ENCODE peak calls at places on chromosome 11, in eight cellular contexts. One of them, this sample, is unnamed.

GRCh38 chr11:128890543-128891409 is at the start of gene KCNJ5:
- DNase-seq in DMS53: peak
- DNase-seq in BJ: no peak
- DNase-seq in BE2C: peak
- DNase-seq in stimulated activated CD4-positive, alpha-beta T cell treated with anti-CD3 and anti-CD28 coated beads, Interleukin-1b, Interleukin-23, amount 100 ng/mL, for 1 hour: no peak
- DNase-seq in NCI-H1930: no peak
- DNase-seq in A172: no peak
- DNase-seq in GM06990: no peak
- DNase-seq in this sample: peak

GRCh38 chr11:112961146-112961668 is at the start of gene NCAM1:
- DNase-seq in DMS53: peak
- DNase-seq in BJ: no peak
- DNase-seq in BE2C: peak
- DNase-seq in stimulated activated CD4-positive, alpha-beta T cell treated with anti-CD3 and anti-CD28 coated beads, Interleukin-1b, Interleukin-23, amount 100 ng/mL, for 1 hour: no peak
- DNase-seq in NCI-H1930: peak
- DNase-seq in A172: peak
- DNase-seq in GM06990: peak
- DNase-seq in this sample: peak

GRCh38 chr11:42841563-42841962 is 470.2 kb upstream of the API5 start:
- DNase-seq in DMS53: no peak
- DNase-seq in BJ: no peak
- DNase-seq in BE2C: peak
- DNase-seq in stimulated activated CD4-positive, alpha-beta T cell treated with anti-CD3 and anti-CD28 coated beads, Interleukin-1b, Interleukin-23, amount 100 ng/mL, for 1 hour: no peak
- DNase-seq in NCI-H1930: no peak
- DNase-seq in A172: no peak
- DNase-seq in GM06990: no peak
- DNase-seq in this sample: no peak

GRCh38 chr11:13354335-13354734 is 76.7 kb downstream of the BMAL1 start:
- DNase-seq in DMS53: peak
- DNase-seq in BJ: no peak
- DNase-seq in BE2C: no peak
- DNase-seq in stimulated activated CD4-positive, alpha-beta T cell treated with anti-CD3 and anti-CD28 coated beads, Interleukin-1b, Interleukin-23, amount 100 ng/mL, for 1 hour: no peak
- DNase-seq in NCI-H1930: peak
- DNase-seq in A172: peak
- DNase-seq in GM06990: no peak
- DNase-seq in this sample: peak

GRCh38 chr11:75313457-75314272 is 37.8 kb downstream of the ARRB1 start:
- DNase-seq in DMS53: peak
- DNase-seq in BJ: peak
- DNase-seq in BE2C: no peak
- DNase-seq in stimulated activated CD4-positive, alpha-beta T cell treated with anti-CD3 and anti-CD28 coated beads, Interleukin-1b, Interleukin-23, amount 100 ng/mL, for 1 hour: no peak
- DNase-seq in NCI-H1930: no peak
- DNase-seq in A172: peak
- DNase-seq in GM06990: no peak
- DNase-seq in this sample: peak

GRCh38 chr11:24837112-24837511 is 340.3 kb downstream of the LUZP2 start:
- DNase-seq in DMS53: no peak
- DNase-seq in BJ: no peak
- DNase-seq in BE2C: no peak
- DNase-seq in stimulated activated CD4-positive, alpha-beta T cell treated with anti-CD3 and anti-CD28 coated beads, Interleukin-1b, Interleukin-23, amount 100 ng/mL, for 1 hour: no peak
- DNase-seq in NCI-H1930: no peak
- DNase-seq in A172: no peak
- DNase-seq in GM06990: no peak
- DNase-seq in this sample: no peak

GRCh38 chr11:74255741-74256369 is 55.6 kb downstream of the P4HA3 start:
- DNase-seq in DMS53: peak
- DNase-seq in BJ: no peak
- DNase-seq in BE2C: peak
- DNase-seq in stimulated activated CD4-positive, alpha-beta T cell treated with anti-CD3 and anti-CD28 coated beads, Interleukin-1b, Interleukin-23, amount 100 ng/mL, for 1 hour: no peak
- DNase-seq in NCI-H1930: peak
- DNase-seq in A172: peak
- DNase-seq in GM06990: no peak
- DNase-seq in this sample: peak

GRCh38 chr11:124611016-124611571 is at the start of gene PANX3:
- DNase-seq in DMS53: no peak
- DNase-seq in BJ: no peak
- DNase-seq in BE2C: no peak
- DNase-seq in stimulated activated CD4-positive, alpha-beta T cell treated with anti-CD3 and anti-CD28 coated beads, Interleukin-1b, Interleukin-23, amount 100 ng/mL, for 1 hour: no peak
- DNase-seq in NCI-H1930: no peak
- DNase-seq in A172: no peak
- DNase-seq in GM06990: no peak
- DNase-seq in this sample: peak

GRCh38 chr11:119696378-119697157 is 32.4 kb downstream of the NECTIN1 start:
- DNase-seq in DMS53: no peak
- DNase-seq in BJ: no peak
- DNase-seq in BE2C: no peak
- DNase-seq in stimulated activated CD4-positive, alpha-beta T cell treated with anti-CD3 and anti-CD28 coated beads, Interleukin-1b, Interleukin-23, amount 100 ng/mL, for 1 hour: no peak
- DNase-seq in NCI-H1930: no peak
- DNase-seq in A172: no peak
- DNase-seq in GM06990: no peak
- DNase-seq in this sample: peak

GRCh38 chr11:121451178-121451981 is 734 bp upstream of the SORL1 start:
- DNase-seq in DMS53: peak
- DNase-seq in BJ: no peak
- DNase-seq in BE2C: no peak
- DNase-seq in stimulated activated CD4-positive, alpha-beta T cell treated with anti-CD3 and anti-CD28 coated beads, Interleukin-1b, Interleukin-23, amount 100 ng/mL, for 1 hour: no peak
- DNase-seq in NCI-H1930: no peak
- DNase-seq in A172: no peak
- DNase-seq in GM06990: no peak
- DNase-seq in this sample: peak

GRCh38 chr11:109298865-109299264 is 123.1 kb upstream of the C11orf87 start:
- DNase-seq in DMS53: no peak
- DNase-seq in BJ: no peak
- DNase-seq in BE2C: peak
- DNase-seq in stimulated activated CD4-positive, alpha-beta T cell treated with anti-CD3 and anti-CD28 coated beads, Interleukin-1b, Interleukin-23, amount 100 ng/mL, for 1 hour: no peak
- DNase-seq in NCI-H1930: no peak
- DNase-seq in A172: no peak
- DNase-seq in GM06990: no peak
- DNase-seq in this sample: peak

GRCh38 chr11:81892770-81893635 is 840.7 kb downstream of the FAM181B start:
- DNase-seq in DMS53: no peak
- DNase-seq in BJ: no peak
- DNase-seq in BE2C: no peak
- DNase-seq in stimulated activated CD4-positive, alpha-beta T cell treated with anti-CD3 and anti-CD28 coated beads, Interleukin-1b, Interleukin-23, amount 100 ng/mL, for 1 hour: no peak
- DNase-seq in NCI-H1930: no peak
- DNase-seq in A172: no peak
- DNase-seq in GM06990: no peak
- DNase-seq in this sample: no peak

GRCh38 chr11:36000616-36001190 is 56.8 kb downstream of the LDLRAD3 start:
- DNase-seq in DMS53: peak
- DNase-seq in BJ: no peak
- DNase-seq in BE2C: no peak
- DNase-seq in stimulated activated CD4-positive, alpha-beta T cell treated with anti-CD3 and anti-CD28 coated beads, Interleukin-1b, Interleukin-23, amount 100 ng/mL, for 1 hour: no peak
- DNase-seq in NCI-H1930: no peak
- DNase-seq in A172: no peak
- DNase-seq in GM06990: no peak
- DNase-seq in this sample: no peak

GRCh38 chr11:1236316-1237127 is 13.7 kb downstream of the MUC5B start:
- DNase-seq in DMS53: no peak
- DNase-seq in BJ: no peak
- DNase-seq in BE2C: no peak
- DNase-seq in stimulated activated CD4-positive, alpha-beta T cell treated with anti-CD3 and anti-CD28 coated beads, Interleukin-1b, Interleukin-23, amount 100 ng/mL, for 1 hour: no peak
- DNase-seq in NCI-H1930: no peak
- DNase-seq in A172: no peak
- DNase-seq in GM06990: no peak
- DNase-seq in this sample: no peak

GRCh38 chr11:34053161-34053686 is 1.7 kb downstream of the CAPRIN1 start:
- DNase-seq in DMS53: peak
- DNase-seq in BJ: no peak
- DNase-seq in BE2C: peak
- DNase-seq in stimulated activated CD4-positive, alpha-beta T cell treated with anti-CD3 and anti-CD28 coated beads, Interleukin-1b, Interleukin-23, amount 100 ng/mL, for 1 hour: peak
- DNase-seq in NCI-H1930: peak
- DNase-seq in A172: peak
- DNase-seq in GM06990: peak
- DNase-seq in this sample: peak

GRCh38 chr11:12263141-12263693 is 114.2 kb upstream of the PARVA start:
- DNase-seq in DMS53: no peak
- DNase-seq in BJ: no peak
- DNase-seq in BE2C: peak
- DNase-seq in stimulated activated CD4-positive, alpha-beta T cell treated with anti-CD3 and anti-CD28 coated beads, Interleukin-1b, Interleukin-23, amount 100 ng/mL, for 1 hour: no peak
- DNase-seq in NCI-H1930: no peak
- DNase-seq in A172: no peak
- DNase-seq in GM06990: no peak
- DNase-seq in this sample: no peak

GRCh38 chr11:73950869-73951710 is at the start of gene DNAJB13:
- DNase-seq in DMS53: peak
- DNase-seq in BJ: no peak
- DNase-seq in BE2C: peak
- DNase-seq in stimulated activated CD4-positive, alpha-beta T cell treated with anti-CD3 and anti-CD28 coated beads, Interleukin-1b, Interleukin-23, amount 100 ng/mL, for 1 hour: no peak
- DNase-seq in NCI-H1930: no peak
- DNase-seq in A172: peak
- DNase-seq in GM06990: no peak
- DNase-seq in this sample: peak

GRCh38 chr11:70913715-70914231 is 338.6 kb downstream of the SHANK2 start:
- DNase-seq in DMS53: peak
- DNase-seq in BJ: no peak
- DNase-seq in BE2C: no peak
- DNase-seq in stimulated activated CD4-positive, alpha-beta T cell treated with anti-CD3 and anti-CD28 coated beads, Interleukin-1b, Interleukin-23, amount 100 ng/mL, for 1 hour: no peak
- DNase-seq in NCI-H1930: no peak
- DNase-seq in A172: no peak
- DNase-seq in GM06990: no peak
- DNase-seq in this sample: peak

GRCh38 chr11:111570796-111571195 is 30.3 kb downstream of the LAYN start:
- DNase-seq in DMS53: no peak
- DNase-seq in BJ: no peak
- DNase-seq in BE2C: no peak
- DNase-seq in stimulated activated CD4-positive, alpha-beta T cell treated with anti-CD3 and anti-CD28 coated beads, Interleukin-1b, Interleukin-23, amount 100 ng/mL, for 1 hour: no peak
- DNase-seq in NCI-H1930: no peak
- DNase-seq in A172: no peak
- DNase-seq in GM06990: no peak
- DNase-seq in this sample: no peak

GRCh38 chr11:100220801-100221200 is 466.3 kb upstream of the ARHGAP42 start:
- DNase-seq in DMS53: no peak
- DNase-seq in BJ: no peak
- DNase-seq in BE2C: no peak
- DNase-seq in stimulated activated CD4-positive, alpha-beta T cell treated with anti-CD3 and anti-CD28 coated beads, Interleukin-1b, Interleukin-23, amount 100 ng/mL, for 1 hour: no peak
- DNase-seq in NCI-H1930: no peak
- DNase-seq in A172: no peak
- DNase-seq in GM06990: no peak
- DNase-seq in this sample: peak

GRCh38 chr11:111586305-111586915 is 15.8 kb upstream of the SIK2 start:
- DNase-seq in DMS53: peak
- DNase-seq in BJ: no peak
- DNase-seq in BE2C: peak
- DNase-seq in stimulated activated CD4-positive, alpha-beta T cell treated with anti-CD3 and anti-CD28 coated beads, Interleukin-1b, Interleukin-23, amount 100 ng/mL, for 1 hour: no peak
- DNase-seq in NCI-H1930: peak
- DNase-seq in A172: peak
- DNase-seq in GM06990: no peak
- DNase-seq in this sample: peak

GRCh38 chr11:34203377-34203801 is 98.0 kb downstream of the NAT10 start:
- DNase-seq in DMS53: no peak
- DNase-seq in BJ: no peak
- DNase-seq in BE2C: no peak
- DNase-seq in stimulated activated CD4-positive, alpha-beta T cell treated with anti-CD3 and anti-CD28 coated beads, Interleukin-1b, Interleukin-23, amount 100 ng/mL, for 1 hour: no peak
- DNase-seq in NCI-H1930: no peak
- DNase-seq in A172: no peak
- DNase-seq in GM06990: no peak
- DNase-seq in this sample: peak

GRCh38 chr11:35145249-35145648 is 6.3 kb downstream of the CD44 start:
- DNase-seq in DMS53: peak
- DNase-seq in BJ: no peak
- DNase-seq in BE2C: no peak
- DNase-seq in stimulated activated CD4-positive, alpha-beta T cell treated with anti-CD3 and anti-CD28 coated beads, Interleukin-1b, Interleukin-23, amount 100 ng/mL, for 1 hour: no peak
- DNase-seq in NCI-H1930: no peak
- DNase-seq in A172: peak
- DNase-seq in GM06990: peak
- DNase-seq in this sample: peak

GRCh38 chr11:60204922-60205321 is 22.0 kb upstream of the MS4A6A start:
- DNase-seq in DMS53: no peak
- DNase-seq in BJ: no peak
- DNase-seq in BE2C: no peak
- DNase-seq in stimulated activated CD4-positive, alpha-beta T cell treated with anti-CD3 and anti-CD28 coated beads, Interleukin-1b, Interleukin-23, amount 100 ng/mL, for 1 hour: no peak
- DNase-seq in NCI-H1930: no peak
- DNase-seq in A172: no peak
- DNase-seq in GM06990: no peak
- DNase-seq in this sample: no peak

GRCh38 chr11:33935466-33935865 is 43.6 kb upstream of the LMO2 start:
- DNase-seq in DMS53: no peak
- DNase-seq in BJ: no peak
- DNase-seq in BE2C: no peak
- DNase-seq in stimulated activated CD4-positive, alpha-beta T cell treated with anti-CD3 and anti-CD28 coated beads, Interleukin-1b, Interleukin-23, amount 100 ng/mL, for 1 hour: no peak
- DNase-seq in NCI-H1930: no peak
- DNase-seq in A172: no peak
- DNase-seq in GM06990: no peak
- DNase-seq in this sample: no peak

GRCh38 chr11:58276151-58276550 is 8.1 kb upstream of the OR10W1 start:
- DNase-seq in DMS53: no peak
- DNase-seq in BJ: no peak
- DNase-seq in BE2C: no peak
- DNase-seq in stimulated activated CD4-positive, alpha-beta T cell treated with anti-CD3 and anti-CD28 coated beads, Interleukin-1b, Interleukin-23, amount 100 ng/mL, for 1 hour: no peak
- DNase-seq in NCI-H1930: no peak
- DNase-seq in A172: no peak
- DNase-seq in GM06990: no peak
- DNase-seq in this sample: no peak

GRCh38 chr11:63998558-63999348 is 12.5 kb downstream of the OTUB1 start:
- DNase-seq in DMS53: no peak
- DNase-seq in BJ: no peak
- DNase-seq in BE2C: no peak
- DNase-seq in stimulated activated CD4-positive, alpha-beta T cell treated with anti-CD3 and anti-CD28 coated beads, Interleukin-1b, Interleukin-23, amount 100 ng/mL, for 1 hour: no peak
- DNase-seq in NCI-H1930: peak
- DNase-seq in A172: no peak
- DNase-seq in GM06990: no peak
- DNase-seq in this sample: peak

GRCh38 chr11:64088159-64089026 is 52.7 kb downstream of the FLRT1 start:
- DNase-seq in DMS53: peak
- DNase-seq in BJ: no peak
- DNase-seq in BE2C: no peak
- DNase-seq in stimulated activated CD4-positive, alpha-beta T cell treated with anti-CD3 and anti-CD28 coated beads, Interleukin-1b, Interleukin-23, amount 100 ng/mL, for 1 hour: no peak
- DNase-seq in NCI-H1930: no peak
- DNase-seq in A172: no peak
- DNase-seq in GM06990: no peak
- DNase-seq in this sample: peak

GRCh38 chr11:85182437-85183109 is 444.6 kb downstream of the DLG2 start:
- DNase-seq in DMS53: peak
- DNase-seq in BJ: no peak
- DNase-seq in BE2C: no peak
- DNase-seq in stimulated activated CD4-positive, alpha-beta T cell treated with anti-CD3 and anti-CD28 coated beads, Interleukin-1b, Interleukin-23, amount 100 ng/mL, for 1 hour: no peak
- DNase-seq in NCI-H1930: peak
- DNase-seq in A172: peak
- DNase-seq in GM06990: no peak
- DNase-seq in this sample: peak

This sample was measured in NCI-H69.